ENCODE peak calls at places on chromosome 5, in ten cellular contexts. I, D, Q, P, U, J, M, C, V and Z are unnamed samples.
A peak's percentile ranks its signal among the peaks of the same experiment; 100 is the strongest.

GRCh38 chr5:100643473-100643872 is 108.3 kb downstream of the FAM174A start:
- DNase-seq in I (no peak), D (no peak), Q (no peak), P (no peak), U (no peak), J (no peak), M (no peak), C (no peak), V (no peak), Z (no peak)

GRCh38 chr5:2298746-2299145 is 416.0 kb upstream of the IRX4 start:
- DNase-seq in I (no peak), D (no peak), Q (no peak), P (no peak), U (no peak), J (no peak), M (no peak), C (no peak), V (no peak), Z (peak; percentile 35)

GRCh38 chr5:115246361-115246991 is 16.2 kb downstream of the PGGT1B start:
- DNase-seq in I (no peak), D (no peak), Q (peak; percentile 75), P (no peak), U (no peak), J (peak; percentile 49), M (peak; percentile 7), C (peak; percentile 1), V (peak; percentile 42), Z (no peak)

GRCh38 chr5:133758641-133759040 is 146.3 kb upstream of the FSTL4 start:
- DNase-seq in I (no peak), D (no peak), Q (no peak), P (no peak), U (no peak), J (no peak), M (no peak), C (no peak), V (no peak), Z (no peak)

GRCh38 chr5:73135429-73136276 is 15.3 kb downstream of the TMEM171 start:
- DNase-seq in I (no peak), D (no peak), Q (peak; percentile 75), P (no peak), U (no peak), J (peak; percentile 18), M (no peak), C (no peak), V (peak; percentile 48), Z (no peak)

GRCh38 chr5:73137575-73138530 is 17.5 kb downstream of the TMEM171 start:
- DNase-seq in I (no peak), D (no peak), Q (no peak), P (no peak), U (no peak), J (no peak), M (no peak), C (no peak), V (no peak), Z (no peak)

GRCh38 chr5:155189476-155189875 is 175.9 kb downstream of the KIF4B start:
- DNase-seq in I (no peak), D (no peak), Q (peak; percentile 59), P (no peak), U (no peak), J (no peak), M (no peak), C (no peak), V (no peak), Z (no peak)

GRCh38 chr5:179008667-179009066 is 13.5 kb upstream of the GRM6 start:
- DNase-seq in I (no peak), D (no peak), Q (no peak), P (no peak), U (no peak), J (no peak), M (no peak), C (no peak), V (peak; percentile 8), Z (no peak)

GRCh38 chr5:318341-318897 is 3.1 kb upstream of the AHRR start:
- DNase-seq in I (no peak), D (no peak), Q (peak; percentile 20), P (no peak), U (no peak), J (no peak), M (no peak), C (no peak), V (no peak), Z (no peak)

GRCh38 chr5:140690376-140690932 is 716 bp downstream of the HARS1 start:
- DNase-seq in I (no peak), D (no peak), Q (no peak), P (no peak), U (peak; percentile 17), J (no peak), M (no peak), C (no peak), V (no peak), Z (no peak)

GRCh38 chr5:141734501-141735231 is 52.6 kb upstream of the ARAP3 start:
- DNase-seq in I (peak; percentile 35), D (peak; percentile 27), Q (peak; percentile 93), P (no peak), U (peak; percentile 30), J (no peak), M (no peak), C (peak; percentile 26), V (peak; percentile 41), Z (no peak)

GRCh38 chr5:130720355-130720754 is 444.7 kb downstream of the HINT1 start:
- DNase-seq in I (no peak), D (no peak), Q (peak; percentile 81), P (no peak), U (no peak), J (peak; percentile 39), M (no peak), C (no peak), V (peak; percentile 27), Z (no peak)
- TF ChIP-seq CTCF in I (peak; percentile 19), D (no peak), Q (peak; percentile 71), P (peak; percentile 57), U (no peak), J (peak; percentile 59), M (no peak), C (no peak), V (peak; percentile 71), Z (no peak)

DNA sequence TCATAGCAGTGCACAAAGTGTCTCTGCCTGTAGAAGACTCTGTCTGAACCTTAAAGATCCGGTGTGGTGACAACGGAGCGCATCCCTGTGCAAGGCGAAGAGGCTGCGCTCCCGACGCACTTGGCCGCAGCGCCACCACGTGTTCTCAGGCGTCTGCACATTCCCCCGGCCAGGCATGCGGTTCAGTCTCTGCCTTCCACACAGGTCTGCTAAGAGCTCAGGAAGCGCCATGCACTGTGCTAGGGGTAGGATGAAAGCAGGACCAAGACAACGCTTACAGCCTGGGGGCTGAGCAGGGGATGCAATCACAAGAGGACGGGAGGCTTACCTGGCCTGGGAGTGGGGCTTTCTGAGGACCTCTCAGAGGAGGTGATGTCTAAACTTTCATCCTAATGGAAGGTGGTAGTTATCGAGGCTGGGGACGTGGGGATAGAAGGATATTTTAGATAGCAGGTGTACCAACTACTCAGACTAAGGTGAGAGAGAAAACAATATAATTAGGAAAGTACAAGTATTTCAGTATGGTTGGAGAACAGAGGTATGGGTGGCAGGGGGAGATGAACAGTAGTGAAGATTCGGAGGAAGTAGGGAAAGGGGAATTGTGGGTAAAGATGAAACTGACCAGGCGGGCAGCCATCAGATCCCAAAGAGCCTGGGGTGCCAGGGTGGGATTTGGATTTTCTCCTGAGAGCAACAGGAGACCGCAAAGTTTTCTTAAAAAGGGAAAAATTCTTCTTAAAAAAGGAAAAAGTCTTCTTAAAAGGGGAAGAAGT is 13.3 kb downstream of the CAPSL start:
- DNase-seq in I (peak; percentile 51), D (peak; percentile 69), Q (peak; percentile 87), P (peak; percentile 25), U (peak; percentile 59), J (no peak), M (no peak), C (peak; percentile 83), V (peak; percentile 64), Z (peak; percentile 61)
- TF ChIP-seq POLR2AphosphoS5 in I (no peak), D (no peak), Q (no peak), P (no peak), U (no peak), J (no peak), M (no peak), C (no peak), V (no peak), Z (no peak)

DNA sequence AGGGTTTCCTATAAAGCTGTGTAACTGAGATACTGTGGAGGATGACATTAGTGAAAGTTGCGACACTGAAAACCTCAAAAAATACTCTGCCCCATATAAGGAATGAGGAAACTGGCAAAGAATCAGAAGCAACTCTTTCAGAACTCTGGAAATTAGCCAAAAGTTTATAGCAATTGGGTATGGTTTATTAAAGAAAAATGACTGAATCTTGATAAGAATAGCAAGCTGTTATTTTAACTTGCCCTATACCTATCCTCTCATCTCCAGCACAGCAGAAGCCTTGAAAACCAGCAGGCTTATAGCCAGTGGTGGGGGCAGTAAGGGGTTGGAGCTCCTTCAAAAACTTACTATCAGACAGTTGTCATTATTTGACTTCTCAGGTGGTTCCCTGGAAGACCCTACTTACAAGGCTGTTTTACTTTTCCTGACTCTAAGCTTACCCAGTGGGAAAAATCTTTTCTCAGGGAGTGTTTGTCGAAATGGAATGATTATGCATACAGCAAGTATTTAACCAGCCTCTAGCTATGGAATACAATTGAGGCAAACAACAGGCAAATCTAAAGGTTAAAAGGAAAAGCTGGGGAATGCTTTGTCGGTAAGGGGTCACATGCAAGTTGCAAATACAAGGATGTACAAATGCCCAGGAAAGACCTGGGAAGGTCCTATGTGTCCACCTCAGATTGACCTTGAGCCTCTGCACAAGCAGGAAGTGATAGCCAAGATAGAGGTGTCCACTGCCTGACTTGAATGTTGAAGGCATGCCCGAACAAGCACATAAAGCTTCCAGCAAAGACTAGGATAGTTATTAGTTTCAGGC is 21.0 kb upstream of the FAM151B start:
- DNase-seq in I (no peak), D (no peak), Q (no peak), P (no peak), U (no peak), J (peak; percentile 67), M (no peak), C (peak; percentile 4), V (no peak), Z (no peak)
- TF ChIP-seq CTCF in I (no peak), D (no peak), Q (no peak), P (no peak), U (no peak), J (no peak), M (no peak), C (no peak), V (no peak), Z (no peak)

GRCh38 chr5:176878463-176878862 is 20.7 kb downstream of the HK3 start:
- DNase-seq in I (no peak), D (no peak), Q (no peak), P (no peak), U (no peak), J (no peak), M (no peak), C (no peak), V (no peak), Z (no peak)

GRCh38 chr5:176878906-176879662 is 20.1 kb downstream of the HK3 start:
- DNase-seq in I (no peak), D (no peak), Q (no peak), P (no peak), U (no peak), J (no peak), M (no peak), C (no peak), V (no peak), Z (no peak)

GRCh38 chr5:176875783-176876505 is 23.2 kb downstream of the HK3 start:
- DNase-seq in I (no peak), D (no peak), Q (no peak), P (no peak), U (no peak), J (no peak), M (no peak), C (no peak), V (no peak), Z (no peak)

GRCh38 chr5:176876506-176877431 is 22.4 kb downstream of the HK3 start:
- DNase-seq in I (no peak), D (no peak), Q (no peak), P (no peak), U (no peak), J (no peak), M (no peak), C (no peak), V (peak; percentile 60), Z (no peak)

GRCh38 chr5:176877793-176878331 is 21.3 kb downstream of the HK3 start:
- DNase-seq in I (no peak), D (no peak), Q (no peak), P (no peak), U (no peak), J (no peak), M (no peak), C (no peak), V (no peak), Z (no peak)
- TF ChIP-seq POLR2AphosphoS5 in I (no peak), D (no peak), Q (no peak), P (no peak), U (no peak), J (no peak), M (no peak), C (peak; percentile 2), V (no peak), Z (no peak)